ENCODE peak calls at places on chromosomes 13 and 19, in nine cellular contexts. One of them, this sample, is unnamed.

GRCh38 chr13:107271226-107271625 is 703.3 kb upstream of the ARGLU1 start:
- DNase-seq in PC-3: peak; percentile 29
- DNase-seq in heart right ventricle: peak; percentile 8
- DNase-seq in suprapubic skin: no peak
- DNase-seq in upper lobe of right lung: no peak
- DNase-seq in ascending aorta: no peak
- DNase-seq in tibial nerve: no peak
- DNase-seq in psoas muscle: no peak
- DNase-seq in A549: no peak
- DNase-seq in this sample: no peak

GRCh38 chr13:58843071-58843470 is 1211.5 kb downstream of the PCDH17 start:
- DNase-seq in PC-3: no peak
- DNase-seq in heart right ventricle: no peak
- DNase-seq in suprapubic skin: no peak
- DNase-seq in upper lobe of right lung: no peak
- DNase-seq in ascending aorta: no peak
- DNase-seq in tibial nerve: no peak
- DNase-seq in psoas muscle: no peak
- DNase-seq in A549: no peak
- DNase-seq in this sample: no peak

GRCh38 chr13:50400930-50401553 is 385.8 kb downstream of the KCNRG start:
- DNase-seq in PC-3: no peak
- DNase-seq in heart right ventricle: no peak
- DNase-seq in suprapubic skin: no peak
- DNase-seq in upper lobe of right lung: no peak
- DNase-seq in ascending aorta: no peak
- DNase-seq in tibial nerve: no peak
- DNase-seq in psoas muscle: no peak
- DNase-seq in A549: no peak
- DNase-seq in this sample: no peak

GRCh38 chr19:43148233-43148632 is 38.1 kb downstream of the PSG5 start:
- DNase-seq in PC-3: peak; percentile 18
- DNase-seq in heart right ventricle: no peak
- DNase-seq in suprapubic skin: no peak
- DNase-seq in upper lobe of right lung: no peak
- DNase-seq in ascending aorta: no peak
- DNase-seq in tibial nerve: no peak
- DNase-seq in psoas muscle: no peak
- DNase-seq in A549: no peak
- DNase-seq in this sample: no peak

GRCh38 chr13:93066187-93066586 is 160.4 kb upstream of the GPC6 start:
- DNase-seq in PC-3: peak; percentile 7
- DNase-seq in heart right ventricle: no peak
- DNase-seq in suprapubic skin: no peak
- DNase-seq in upper lobe of right lung: no peak
- DNase-seq in ascending aorta: no peak
- DNase-seq in tibial nerve: no peak
- DNase-seq in psoas muscle: no peak
- DNase-seq in A549: no peak
- DNase-seq in this sample: no peak

GRCh38 chr19:38155453-38155852 is 68.6 kb downstream of the DPF1 start:
- DNase-seq in PC-3: no peak
- DNase-seq in heart right ventricle: no peak
- DNase-seq in suprapubic skin: no peak
- DNase-seq in upper lobe of right lung: no peak
- DNase-seq in ascending aorta: no peak
- DNase-seq in tibial nerve: no peak
- DNase-seq in psoas muscle: no peak
- DNase-seq in A549: peak; percentile 59
- DNase-seq in this sample: no peak

GRCh38 chr19:50205681-50206138 is 2.3 kb downstream of the MYH14 start:
- DNase-seq in PC-3: no peak
- DNase-seq in heart right ventricle: no peak
- DNase-seq in suprapubic skin: no peak
- DNase-seq in upper lobe of right lung: peak; percentile 84
- DNase-seq in ascending aorta: no peak
- DNase-seq in tibial nerve: no peak
- DNase-seq in psoas muscle: no peak
- DNase-seq in A549: no peak
- DNase-seq in this sample: no peak

GRCh38 chr19:35065574-35065973 is 24.1 kb downstream of the HPN start:
- DNase-seq in PC-3: no peak
- DNase-seq in heart right ventricle: no peak
- DNase-seq in suprapubic skin: no peak
- DNase-seq in upper lobe of right lung: no peak
- DNase-seq in ascending aorta: no peak
- DNase-seq in tibial nerve: no peak
- DNase-seq in psoas muscle: no peak
- DNase-seq in A549: no peak
- DNase-seq in this sample: no peak

GRCh38 chr19:4633140-4633967 is 6.0 kb upstream of the TNFAIP8L1 start:
- DNase-seq in PC-3: peak; percentile 81
- DNase-seq in heart right ventricle: peak; percentile 53
- DNase-seq in suprapubic skin: no peak
- DNase-seq in upper lobe of right lung: peak; percentile 72
- DNase-seq in ascending aorta: peak; percentile 39
- DNase-seq in tibial nerve: peak; percentile 56
- DNase-seq in psoas muscle: peak; percentile 76
- DNase-seq in A549: peak; percentile 82
- DNase-seq in this sample: peak; percentile 65

GRCh38 chr19:33344210-33344609 is 29.3 kb upstream of the CEBPG start:
- DNase-seq in PC-3: no peak
- DNase-seq in heart right ventricle: peak; percentile 32
- DNase-seq in suprapubic skin: no peak
- DNase-seq in upper lobe of right lung: no peak
- DNase-seq in ascending aorta: no peak
- DNase-seq in tibial nerve: no peak
- DNase-seq in psoas muscle: peak; percentile 51
- DNase-seq in A549: no peak
- DNase-seq in this sample: no peak

GRCh38 chr13:92547256-92547655 is 679.4 kb upstream of the GPC6 start:
- DNase-seq in PC-3: peak; percentile 43
- DNase-seq in heart right ventricle: no peak
- DNase-seq in suprapubic skin: no peak
- DNase-seq in upper lobe of right lung: no peak
- DNase-seq in ascending aorta: no peak
- DNase-seq in tibial nerve: no peak
- DNase-seq in psoas muscle: no peak
- DNase-seq in A549: no peak
- DNase-seq in this sample: no peak

GRCh38 chr13:37648604-37649003 is 50.0 kb upstream of the POSTN start:
- DNase-seq in PC-3: peak; percentile 79
- DNase-seq in heart right ventricle: no peak
- DNase-seq in suprapubic skin: no peak
- DNase-seq in upper lobe of right lung: no peak
- DNase-seq in ascending aorta: no peak
- DNase-seq in tibial nerve: no peak
- DNase-seq in psoas muscle: no peak
- DNase-seq in A549: no peak
- DNase-seq in this sample: no peak

GRCh38 chr19:18785179-18786124 is 5.7 kb downstream of the COMP start:
- DNase-seq in PC-3: peak; percentile 66
- DNase-seq in heart right ventricle: peak; percentile 53
- DNase-seq in suprapubic skin: peak; percentile 89
- DNase-seq in upper lobe of right lung: peak; percentile 90
- DNase-seq in ascending aorta: no peak
- DNase-seq in tibial nerve: peak; percentile 81
- DNase-seq in psoas muscle: peak; percentile 91
- DNase-seq in A549: peak; percentile 74
- DNase-seq in this sample: peak; percentile 60

GRCh38 chr13:42814868-42815267 is 33.5 kb downstream of the FAM216B start:
- DNase-seq in PC-3: peak; percentile 83
- DNase-seq in heart right ventricle: no peak
- DNase-seq in suprapubic skin: no peak
- DNase-seq in upper lobe of right lung: no peak
- DNase-seq in ascending aorta: no peak
- DNase-seq in tibial nerve: no peak
- DNase-seq in psoas muscle: no peak
- DNase-seq in A549: no peak
- DNase-seq in this sample: no peak

DNA sequence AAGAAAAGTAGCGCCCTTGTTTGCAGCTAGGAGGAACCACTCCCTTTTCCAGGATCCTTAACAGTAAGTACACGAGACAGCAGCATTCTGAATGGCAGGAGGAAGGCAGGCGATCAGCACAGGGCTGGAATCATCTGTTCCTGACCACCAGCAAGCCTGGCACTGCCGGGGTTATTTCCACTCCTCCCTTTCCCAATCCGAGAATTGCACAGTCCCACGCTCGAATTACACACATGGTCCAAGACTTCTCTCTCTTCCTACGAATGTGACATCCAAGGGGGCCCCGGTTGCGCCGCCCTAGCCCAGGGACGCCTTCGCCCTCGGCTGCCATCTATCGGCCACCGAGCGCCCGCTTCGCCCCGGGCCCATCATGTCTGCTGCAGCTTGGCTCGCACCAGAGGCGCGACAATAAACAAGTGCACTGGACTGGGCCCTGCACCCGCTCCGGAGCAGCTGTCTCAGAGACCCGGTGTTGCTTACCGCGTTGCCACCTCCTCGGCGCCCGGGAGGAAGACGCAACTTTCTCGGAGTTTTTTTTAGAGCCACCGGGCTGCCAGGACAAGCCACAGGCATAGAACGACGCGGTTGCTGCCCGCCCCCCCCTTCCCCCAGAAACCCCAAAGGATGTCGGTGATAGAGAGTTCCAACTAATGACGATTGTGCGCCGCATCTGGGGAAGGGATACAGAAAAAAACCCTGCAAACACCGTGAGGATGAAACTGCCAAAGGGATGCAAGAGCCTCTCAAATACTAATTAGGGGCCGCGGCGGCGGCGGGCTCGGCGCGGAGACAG is at the start of gene SLITRK5:
- DNase-seq in PC-3: peak; percentile 74
- DNase-seq in heart right ventricle: peak; percentile 44
- DNase-seq in suprapubic skin: peak; percentile 83
- DNase-seq in upper lobe of right lung: peak; percentile 90
- DNase-seq in ascending aorta: peak; percentile 19
- DNase-seq in tibial nerve: peak; percentile 62
- DNase-seq in psoas muscle: peak; percentile 77
- DNase-seq in A549: peak; percentile 81
- DNase-seq in this sample: no peak
- TF ChIP-seq CTCF in PC-3: peak; percentile 74
- TF ChIP-seq CTCF in heart right ventricle: peak; percentile 67
- TF ChIP-seq CTCF in suprapubic skin: peak; percentile 81
- TF ChIP-seq CTCF in upper lobe of right lung: peak; percentile 79
- TF ChIP-seq CTCF in ascending aorta: peak; percentile 74
- TF ChIP-seq CTCF in tibial nerve: peak; percentile 94
- TF ChIP-seq CTCF in psoas muscle: peak; percentile 56
- TF ChIP-seq CTCF in A549: peak; percentile 55
- TF ChIP-seq CTCF in this sample: no peak

DNA sequence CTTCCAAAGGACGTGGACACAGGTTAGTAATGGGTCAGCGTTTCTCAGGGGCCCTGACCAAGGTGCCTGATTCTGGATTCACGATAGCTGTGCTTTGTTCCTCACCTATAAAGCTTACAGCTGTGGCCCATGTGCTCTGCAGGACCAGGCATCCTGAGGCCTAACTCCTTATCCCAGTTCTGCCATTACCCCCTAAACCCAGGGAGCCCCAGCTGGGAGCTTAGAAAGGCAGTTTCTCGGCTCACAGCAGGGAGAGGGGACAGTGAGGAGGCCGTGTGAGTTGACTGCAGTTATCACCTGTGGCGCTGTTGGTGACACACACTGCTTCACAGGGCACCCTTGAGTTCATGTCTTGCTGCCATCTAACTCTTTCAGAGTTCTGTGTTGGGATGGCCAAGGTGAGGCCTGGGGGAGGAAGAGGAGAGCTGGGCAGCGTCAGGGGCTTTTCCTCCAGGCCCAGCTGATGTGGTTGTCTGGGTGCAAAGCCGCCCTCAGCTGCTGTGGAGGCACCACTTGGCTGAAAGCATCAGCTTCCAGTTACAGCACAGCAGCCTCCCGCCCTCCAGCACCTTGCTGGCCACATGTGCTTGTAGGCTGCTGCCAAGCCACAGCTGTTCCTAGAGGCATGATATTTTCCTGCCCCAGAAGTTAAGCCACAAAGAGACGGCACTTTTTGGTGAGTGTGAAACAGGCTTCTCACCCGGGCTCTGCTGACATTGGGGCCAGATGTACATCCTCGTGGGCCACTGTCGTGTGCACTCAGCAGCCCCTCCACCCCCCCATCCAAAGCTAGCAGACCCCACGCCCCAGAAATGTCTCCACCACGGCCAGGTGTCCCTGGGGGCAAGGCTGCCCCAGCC is 99.6 kb upstream of the MCF2L start:
- DNase-seq in PC-3: no peak
- DNase-seq in heart right ventricle: no peak
- DNase-seq in suprapubic skin: no peak
- DNase-seq in upper lobe of right lung: no peak
- DNase-seq in ascending aorta: no peak
- DNase-seq in tibial nerve: no peak
- DNase-seq in psoas muscle: no peak
- DNase-seq in A549: no peak
- DNase-seq in this sample: no peak
- H3K4me1 ChIP-seq in PC-3: peaks cover 7% of the 10 kb centered on the region
- H3K4me1 ChIP-seq in heart right ventricle: peaks cover 6% of the 10 kb centered on the region
- H3K4me1 ChIP-seq in suprapubic skin: no peaks in the 10 kb centered on the region
- H3K4me1 ChIP-seq in upper lobe of right lung: no peaks in the 10 kb centered on the region
- H3K4me1 ChIP-seq in ascending aorta: no peaks in the 10 kb centered on the region
- H3K4me1 ChIP-seq in tibial nerve: peaks cover 4% of the 10 kb centered on the region
- H3K4me1 ChIP-seq in psoas muscle: no peaks in the 10 kb centered on the region
- H3K4me1 ChIP-seq in A549: no peaks in the 10 kb centered on the region
- H3K4me1 ChIP-seq in this sample: peaks cover 28% of the 10 kb centered on the region

DNA sequence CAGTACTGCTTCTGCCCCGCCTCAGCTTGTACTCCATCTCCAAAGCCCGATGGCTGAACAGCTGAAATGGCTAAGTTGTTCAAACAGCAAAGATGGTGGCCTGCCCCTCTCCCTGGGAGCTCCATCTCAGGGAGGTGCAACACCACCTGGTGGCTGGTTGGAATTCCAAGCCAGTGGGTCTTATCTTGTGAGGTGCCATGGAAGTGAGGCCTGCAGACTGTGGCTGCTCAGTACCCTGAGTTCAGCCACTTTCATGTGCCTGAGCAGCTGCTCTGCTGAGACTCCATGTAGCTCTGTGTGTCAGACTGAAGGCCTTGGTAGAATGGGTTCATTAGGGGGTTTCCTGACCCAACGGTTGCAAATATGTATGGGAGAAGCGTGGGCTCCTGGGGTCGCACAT is 67.3 kb upstream of the SPRY2 start:
- DNase-seq in PC-3: peak; percentile 14
- DNase-seq in heart right ventricle: no peak
- DNase-seq in suprapubic skin: no peak
- DNase-seq in upper lobe of right lung: no peak
- DNase-seq in ascending aorta: no peak
- DNase-seq in tibial nerve: no peak
- DNase-seq in psoas muscle: no peak
- DNase-seq in A549: peak; percentile 3
- DNase-seq in this sample: no peak
- TF ChIP-seq CTCF in PC-3: peak; percentile 29
- TF ChIP-seq CTCF in heart right ventricle: no peak
- TF ChIP-seq CTCF in suprapubic skin: no peak
- TF ChIP-seq CTCF in upper lobe of right lung: no peak
- TF ChIP-seq CTCF in ascending aorta: no peak
- TF ChIP-seq CTCF in tibial nerve: no peak
- TF ChIP-seq CTCF in psoas muscle: no peak
- TF ChIP-seq CTCF in A549: no peak
- TF ChIP-seq CTCF in this sample: no peak

DNA sequence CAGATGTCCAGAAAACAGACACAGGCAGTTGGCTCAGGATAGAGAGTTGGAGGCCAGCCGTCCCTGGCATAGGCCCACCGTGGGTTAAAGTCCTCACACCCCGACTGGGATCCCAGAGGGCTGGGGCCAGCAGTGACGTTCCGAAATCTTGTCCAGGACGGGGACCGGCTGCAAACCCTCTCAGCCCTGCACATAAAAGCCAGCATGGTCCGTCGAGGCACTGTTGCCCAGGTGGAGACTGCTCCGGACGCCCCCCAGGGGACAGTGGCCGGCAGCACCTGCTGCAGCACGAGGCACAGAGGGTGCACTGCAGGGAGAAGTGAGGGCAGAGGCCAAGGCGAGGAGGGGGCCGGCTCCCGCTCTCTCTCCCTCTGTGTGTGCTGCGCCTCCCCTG is 4.3 kb upstream of the IFNL2 start:
- DNase-seq in PC-3: no peak
- DNase-seq in heart right ventricle: no peak
- DNase-seq in suprapubic skin: no peak
- DNase-seq in upper lobe of right lung: peak; percentile 52
- DNase-seq in ascending aorta: no peak
- DNase-seq in tibial nerve: no peak
- DNase-seq in psoas muscle: no peak
- DNase-seq in A549: no peak
- DNase-seq in this sample: no peak
- H3K4me1 ChIP-seq in PC-3: no peaks in the 10 kb centered on the region
- H3K4me1 ChIP-seq in heart right ventricle: no peaks in the 10 kb centered on the region
- H3K4me1 ChIP-seq in suprapubic skin: peaks cover 13% of the 10 kb centered on the region
- H3K4me1 ChIP-seq in upper lobe of right lung: no peaks in the 10 kb centered on the region
- H3K4me1 ChIP-seq in ascending aorta: no peaks in the 10 kb centered on the region
- H3K4me1 ChIP-seq in tibial nerve: peaks cover 17% of the 10 kb centered on the region
- H3K4me1 ChIP-seq in psoas muscle: no peaks in the 10 kb centered on the region
- H3K4me1 ChIP-seq in A549: no peaks in the 10 kb centered on the region
- H3K4me1 ChIP-seq in this sample: no peaks in the 10 kb centered on the region

This sample was measured in HCT116.